ENCODE peak calls at places on chromosome 16, in four cellular contexts. One of them, this sample, is unnamed.

GRCh38 chr16:29765167-29766032 is 12.7 kb upstream of the ZG16 start:
- DNase-seq in GM23338: no peak
- DNase-seq in colonic mucosa: peak; percentile 80
- DNase-seq in heart left ventricle: no peak
- DNase-seq in this sample: peak; percentile 98

GRCh38 chr16:89599902-89600301 is 13.5 kb upstream of the DPEP1 start:
- DNase-seq in colonic mucosa: no peak
- DNase-seq in GM23338: no peak
- DNase-seq in heart left ventricle: no peak
- DNase-seq in this sample: no peak

GRCh38 chr16:28826141-28826540 is 3.3 kb downstream of the ATXN2L start:
- DNase-seq in heart left ventricle: no peak
- DNase-seq in GM23338: no peak
- DNase-seq in colonic mucosa: no peak
- DNase-seq in this sample: no peak

GRCh38 chr16:8764486-8765250 is 32.8 kb downstream of the TMEM186 start:
- DNase-seq in colonic mucosa: no peak
- DNase-seq in GM23338: peak; percentile 49
- DNase-seq in heart left ventricle: no peak
- DNase-seq in this sample: no peak

GRCh38 chr16:2592786-2593185 is 55.0 kb downstream of the PDPK1 start:
- DNase-seq in colonic mucosa: no peak
- DNase-seq in heart left ventricle: no peak
- DNase-seq in GM23338: no peak
- DNase-seq in this sample: no peak

GRCh38 chr16:68972720-68973119 is 129.4 kb downstream of the TANGO6 start:
- DNase-seq in heart left ventricle: no peak
- DNase-seq in colonic mucosa: no peak
- DNase-seq in GM23338: peak; percentile 89
- DNase-seq in this sample: no peak

GRCh38 chr16:23901178-23902131 is 65.7 kb downstream of the PRKCB start:
- DNase-seq in heart left ventricle: no peak
- DNase-seq in colonic mucosa: no peak
- DNase-seq in GM23338: peak; percentile 57
- DNase-seq in this sample: no peak

GRCh38 chr16:2086812-2087425 is 39.1 kb downstream of the TSC2 start:
- DNase-seq in heart left ventricle: no peak
- DNase-seq in colonic mucosa: no peak
- DNase-seq in GM23338: no peak
- DNase-seq in this sample: no peak

GRCh38 chr16:88811850-88812736 is at the start of gene APRT:
- DNase-seq in heart left ventricle: peak; percentile 95
- DNase-seq in GM23338: peak; percentile 90
- DNase-seq in colonic mucosa: peak; percentile 96
- DNase-seq in this sample: peak; percentile 80

GRCh38 chr16:4272114-4272954 is 489 bp downstream of the TFAP4 start:
- DNase-seq in heart left ventricle: peak; percentile 71
- DNase-seq in GM23338: peak; percentile 56
- DNase-seq in colonic mucosa: peak; percentile 69
- DNase-seq in this sample: no peak

GRCh38 chr16:74607310-74607966 is 524 bp upstream of the GLG1 start:
- DNase-seq in colonic mucosa: no peak
- DNase-seq in heart left ventricle: no peak
- DNase-seq in GM23338: no peak
- DNase-seq in this sample: no peak

GRCh38 chr16:6888536-6888935 is 444.1 kb upstream of the RBFOX1 start:
- DNase-seq in colonic mucosa: no peak
- DNase-seq in GM23338: no peak
- DNase-seq in heart left ventricle: no peak
- DNase-seq in this sample: no peak

GRCh38 chr16:68370921-68371651 is 60.3 kb downstream of the PRMT7 start:
- DNase-seq in GM23338: no peak
- DNase-seq in colonic mucosa: no peak
- DNase-seq in heart left ventricle: no peak
- DNase-seq in this sample: no peak

GRCh38 chr16:68972008-68972407 is 128.7 kb downstream of the TANGO6 start:
- DNase-seq in heart left ventricle: no peak
- DNase-seq in colonic mucosa: no peak
- DNase-seq in GM23338: peak; percentile 91
- DNase-seq in this sample: no peak

GRCh38 chr16:84194470-84195200 is 3.7 kb downstream of the ADAD2 start:
- DNase-seq in colonic mucosa: no peak
- DNase-seq in GM23338: no peak
- DNase-seq in heart left ventricle: no peak
- DNase-seq in this sample: no peak

GRCh38 chr16:49900875-49901274 is 45.0 kb upstream of the ZNF423 start:
- DNase-seq in heart left ventricle: no peak
- DNase-seq in colonic mucosa: no peak
- DNase-seq in GM23338: no peak
- DNase-seq in this sample: no peak

GRCh38 chr16:69382421-69382820 is 3.4 kb downstream of the TERF2 start:
- DNase-seq in GM23338: no peak
- DNase-seq in heart left ventricle: no peak
- DNase-seq in colonic mucosa: no peak
- DNase-seq in this sample: no peak

GRCh38 chr16:31177136-31177535 is 2.8 kb upstream of the FUS start:
- DNase-seq in heart left ventricle: no peak
- DNase-seq in colonic mucosa: no peak
- DNase-seq in GM23338: no peak
- DNase-seq in this sample: no peak

GRCh38 chr16:3513892-3514600 is 13.2 kb downstream of the CLUAP1 start:
- DNase-seq in GM23338: no peak
- DNase-seq in colonic mucosa: no peak
- DNase-seq in heart left ventricle: no peak
- DNase-seq in this sample: no peak

GRCh38 chr16:74730049-74730683 is 29.5 kb upstream of the MLKL start:
- DNase-seq in heart left ventricle: no peak
- DNase-seq in GM23338: no peak
- DNase-seq in colonic mucosa: peak; percentile 86
- DNase-seq in this sample: no peak

GRCh38 chr16:69906838-69907301 is 44.3 kb upstream of the CLEC18A start:
- DNase-seq in colonic mucosa: no peak
- DNase-seq in heart left ventricle: no peak
- DNase-seq in GM23338: no peak
- DNase-seq in this sample: no peak

GRCh38 chr16:64035337-64035736 is 1086.5 kb downstream of the CDH11 start:
- DNase-seq in colonic mucosa: no peak
- DNase-seq in GM23338: no peak
- DNase-seq in heart left ventricle: no peak
- DNase-seq in this sample: no peak

GRCh38 chr16:48501516-48502377 is 108.2 kb downstream of the N4BP1 start:
- DNase-seq in GM23338: no peak
- DNase-seq in heart left ventricle: no peak
- DNase-seq in colonic mucosa: no peak
- DNase-seq in this sample: no peak

GRCh38 chr16:48491517-48491916 is 106.3 kb upstream of the SIAH1 start:
- DNase-seq in GM23338: no peak
- DNase-seq in heart left ventricle: no peak
- DNase-seq in colonic mucosa: no peak
- DNase-seq in this sample: no peak

GRCh38 chr16:66250686-66251405 is 115.6 kb upstream of the CDH5 start:
- DNase-seq in heart left ventricle: peak; percentile 83
- DNase-seq in GM23338: peak; percentile 8
- DNase-seq in colonic mucosa: peak; percentile 48
- DNase-seq in this sample: no peak

DNA sequence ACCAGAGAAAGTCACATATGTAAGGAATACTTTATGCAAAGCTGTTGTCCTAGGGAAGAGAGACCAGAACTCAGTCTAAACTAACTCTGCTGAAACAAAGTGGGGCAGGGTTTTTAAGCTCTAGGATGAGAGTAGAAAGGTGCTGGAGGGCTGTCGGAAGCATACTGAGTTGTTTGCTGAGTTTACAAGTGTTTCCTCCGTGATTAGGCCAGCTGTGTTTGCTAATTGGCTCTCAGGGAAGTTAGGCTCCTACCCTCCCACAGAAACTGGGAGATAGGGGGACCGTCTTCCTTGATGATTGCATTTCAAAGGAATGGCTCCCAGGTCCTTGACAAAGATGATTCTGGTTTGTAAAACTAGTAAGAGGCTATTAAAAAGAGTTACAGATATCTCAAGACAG is 24.4 kb upstream of the CRYM start:
- DNase-seq in colonic mucosa: peak; percentile 57
- DNase-seq in GM23338: peak; percentile 43
- DNase-seq in heart left ventricle: no peak
- DNase-seq in this sample: no peak
- H3K4me3 ChIP-seq in colonic mucosa: no peak overlapping the region
- H3K4me3 ChIP-seq in GM23338: peak overlapping the region; percentile 78
- H3K4me3 ChIP-seq in heart left ventricle: no peak overlapping the region
- H3K4me3 ChIP-seq in this sample: peak overlapping the region; percentile 71

DNA sequence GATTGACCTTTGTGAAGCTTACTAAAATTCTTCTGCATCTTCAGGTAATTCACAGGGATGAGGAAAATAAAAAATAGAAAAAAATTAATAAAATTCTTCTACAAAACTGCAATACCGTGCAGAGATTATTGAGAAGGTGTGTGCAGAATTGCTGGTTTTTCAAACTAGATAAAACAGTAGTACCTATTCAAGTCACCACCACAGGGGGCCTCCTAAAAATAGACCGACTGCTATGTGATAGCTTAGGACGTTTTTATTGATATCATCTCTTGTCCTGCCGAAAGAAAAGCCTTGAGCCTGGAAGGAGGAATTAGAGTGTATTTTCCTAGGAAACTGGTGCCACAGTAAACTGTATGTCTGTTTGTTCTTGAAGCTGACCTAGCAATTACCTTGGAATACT is 325.9 kb downstream of the ZFHX3 start:
- DNase-seq in GM23338: no peak
- DNase-seq in colonic mucosa: no peak
- DNase-seq in heart left ventricle: no peak
- DNase-seq in this sample: peak; percentile 25
- TF ChIP-seq CTCF in GM23338: no peak
- TF ChIP-seq CTCF in colonic mucosa: no peak
- TF ChIP-seq CTCF in heart left ventricle: no peak
- TF ChIP-seq CTCF in this sample: no peak

GRCh38 chr16:13351222-13351621 is 449.8 kb downstream of the SHISA9 start:
- DNase-seq in colonic mucosa: no peak
- DNase-seq in GM23338: peak; percentile 4
- DNase-seq in heart left ventricle: no peak
- DNase-seq in this sample: no peak
- H3K4me3 ChIP-seq in colonic mucosa: no peak overlapping the region
- H3K4me3 ChIP-seq in GM23338: no peak overlapping the region
- H3K4me3 ChIP-seq in heart left ventricle: no peak overlapping the region
- H3K4me3 ChIP-seq in this sample: no peak overlapping the region

GRCh38 chr16:20741555-20742285 is at the start of gene THUMPD1:
- DNase-seq in GM23338: peak; percentile 97
- DNase-seq in colonic mucosa: peak; percentile 99
- DNase-seq in heart left ventricle: peak; percentile 97
- DNase-seq in this sample: peak; percentile 87
- TF ChIP-seq CTCF in GM23338: no peak
- TF ChIP-seq CTCF in colonic mucosa: no peak
- TF ChIP-seq CTCF in heart left ventricle: peak; percentile 29
- TF ChIP-seq CTCF in this sample: peak; percentile 13

GRCh38 chr16:57995721-57996405 is 4.6 kb downstream of the ZNF319 start:
- DNase-seq in heart left ventricle: no peak
- DNase-seq in GM23338: no peak
- DNase-seq in colonic mucosa: no peak
- DNase-seq in this sample: no peak
- H3K4me3 ChIP-seq in heart left ventricle: no peak overlapping the region
- H3K4me3 ChIP-seq in GM23338: no peak overlapping the region
- H3K4me3 ChIP-seq in colonic mucosa: no peak overlapping the region
- H3K4me3 ChIP-seq in this sample: no peak overlapping the region

DNA sequence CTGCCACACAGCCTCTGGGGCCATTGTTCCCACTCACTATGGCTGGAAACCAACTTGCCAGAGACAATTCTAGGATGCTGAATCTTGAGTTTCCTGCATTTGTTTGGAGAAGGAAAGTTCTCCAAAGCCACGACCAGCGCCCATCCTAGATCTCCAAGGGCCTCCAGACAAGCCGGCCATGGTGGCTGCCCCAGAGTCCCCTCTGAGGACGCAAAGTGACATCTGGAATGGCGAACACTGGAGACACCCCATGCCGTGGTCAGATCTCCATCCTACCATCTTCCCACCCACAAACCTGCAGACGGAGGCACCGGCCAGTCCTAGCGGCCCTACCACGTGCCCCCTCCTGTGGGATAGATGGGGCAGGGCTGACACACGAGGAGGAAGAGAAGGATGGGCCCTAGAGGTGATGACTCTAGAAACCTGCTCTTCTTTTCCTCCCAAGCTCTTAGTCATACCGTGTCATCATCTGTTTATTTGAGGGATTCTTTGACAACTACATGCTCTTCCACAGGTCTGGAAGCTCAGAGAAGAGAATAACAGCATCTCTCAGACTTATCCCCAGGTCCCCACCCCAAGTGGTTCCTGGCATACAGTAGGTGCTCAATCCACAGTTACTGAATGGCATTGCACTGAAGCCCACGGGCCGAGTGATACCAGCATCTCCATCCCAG is 71.3 kb downstream of the MYH11 start:
- DNase-seq in colonic mucosa: no peak
- DNase-seq in GM23338: no peak
- DNase-seq in heart left ventricle: no peak
- DNase-seq in this sample: no peak
- TF ChIP-seq CTCF in colonic mucosa: no peak
- TF ChIP-seq CTCF in GM23338: no peak
- TF ChIP-seq CTCF in heart left ventricle: no peak
- TF ChIP-seq CTCF in this sample: no peak

GRCh38 chr16:67277294-67277998 is 1.9 kb upstream of the PLEKHG4 start:
- DNase-seq in colonic mucosa: peak; percentile 36
- DNase-seq in GM23338: no peak
- DNase-seq in heart left ventricle: peak; percentile 11
- DNase-seq in this sample: no peak
- H3K4me3 ChIP-seq in colonic mucosa: no peak overlapping the region
- H3K4me3 ChIP-seq in GM23338: no peak overlapping the region
- H3K4me3 ChIP-seq in heart left ventricle: no peak overlapping the region
- H3K4me3 ChIP-seq in this sample: no peak overlapping the region

GRCh38 chr16:72027669-72028378 is 19.3 kb downstream of the DHODH start:
- DNase-seq in colonic mucosa: no peak
- DNase-seq in heart left ventricle: no peak
- DNase-seq in GM23338: no peak
- DNase-seq in this sample: no peak
- TF ChIP-seq CTCF in colonic mucosa: no peak
- TF ChIP-seq CTCF in heart left ventricle: no peak
- TF ChIP-seq CTCF in GM23338: no peak
- TF ChIP-seq CTCF in this sample: no peak

DNA sequence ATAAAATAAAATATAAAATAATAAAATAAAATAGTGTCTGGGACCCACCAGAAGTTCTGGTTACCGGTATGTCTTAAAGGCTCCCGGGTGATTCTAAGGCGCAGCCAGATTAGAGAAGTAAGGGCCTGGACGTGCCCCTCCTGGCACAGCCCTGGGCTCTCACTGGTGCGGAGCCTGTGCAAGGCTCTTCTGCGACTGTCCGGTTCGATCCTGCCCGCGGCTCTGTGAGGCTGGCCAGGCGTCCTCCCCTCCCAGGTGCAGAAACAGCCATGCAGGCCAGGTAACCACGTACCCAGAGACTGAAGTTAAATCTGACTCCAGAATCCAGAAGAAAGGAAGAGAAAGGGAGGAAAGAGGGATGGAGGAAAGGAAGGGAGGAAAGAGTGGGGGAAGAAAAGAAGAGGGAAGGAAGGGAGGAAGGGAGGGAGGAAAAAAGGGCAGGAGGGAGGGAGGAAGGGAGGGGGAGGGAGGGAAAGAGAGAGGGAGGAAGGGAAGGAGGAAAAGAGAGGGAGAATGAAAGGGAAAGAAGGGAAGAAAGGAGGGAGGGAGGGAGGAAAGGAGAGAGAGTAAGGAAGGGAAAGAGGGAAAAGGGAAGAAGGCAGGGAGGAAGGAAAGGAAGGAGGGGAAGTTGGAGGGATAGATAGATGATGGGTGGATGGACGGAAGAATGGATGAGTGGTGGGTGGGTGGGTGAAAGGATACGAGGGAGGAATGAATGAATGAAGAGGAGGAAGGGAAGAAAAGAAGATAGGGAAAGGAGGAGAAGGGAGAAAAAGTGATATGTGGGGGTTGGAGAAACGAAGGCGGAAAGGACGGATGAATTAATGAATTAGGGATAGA is 42.3 kb downstream of the C16orf82 start:
- DNase-seq in colonic mucosa: no peak
- DNase-seq in GM23338: no peak
- DNase-seq in heart left ventricle: no peak
- DNase-seq in this sample: no peak
- H3K4me3 ChIP-seq in colonic mucosa: peak overlapping the region; percentile 16
- H3K4me3 ChIP-seq in GM23338: peak overlapping the region; percentile 59
- H3K4me3 ChIP-seq in heart left ventricle: peak overlapping the region; percentile 51
- H3K4me3 ChIP-seq in this sample: no peak overlapping the region